ENCODE peak calls at places on chromosomes 11 and 22, in nine cellular contexts. G is psoas muscle, X is kidney, U is RCC 7860, B is activated T-cell treated with anti-CD3 and anti-CD28 coated beads for 1 hour, W is WERI-Rb-1, E is HFF-Myc, I is foreskin fibroblast, Z is stomach. K is an unnamed sample.

GRCh38 chr22:35170716-35171697 is 86.3 kb upstream of the HMGXB4 start:
- DNase-seq in G (no peak), I (no peak), W (peak), Z (no peak), B (no peak), X (no peak), U (no peak), E (no peak), K (no peak)

GRCh38 chr22:40720538-40721256 is 41.4 kb downstream of the MCHR1 start:
- DNase-seq in I (peak), W (peak), G (no peak), B (no peak), X (no peak), U (no peak), E (no peak), Z (no peak), K (no peak)

GRCh38 chr22:20524004-20524481 is 16.6 kb downstream of the MED15 start:
- DNase-seq in B (no peak), E (no peak), X (no peak), W (no peak), I (peak), U (peak), G (no peak), Z (no peak), K (no peak)

GRCh38 chr11:16278986-16279385 is 77.4 kb downstream of the SOX6 start:
- DNase-seq in G (no peak), Z (no peak), I (no peak), U (no peak), X (no peak), E (no peak), B (no peak), W (no peak), K (no peak)

GRCh38 chr11:122202161-122202950 is 86.3 kb upstream of the BLID start:
- DNase-seq in B (no peak), E (no peak), X (no peak), W (no peak), G (no peak), Z (no peak), I (peak), U (no peak), K (peak)

GRCh38 chr11:58024601-58025091 is 965 bp downstream of the OR9Q1 start:
- DNase-seq in I (peak), Z (peak), W (no peak), E (no peak), U (peak), G (peak), B (no peak), X (peak), K (peak)

GRCh38 chr22:22960307-22960706 is 72.7 kb downstream of the IGLL5 start:
- DNase-seq in B (no peak), X (no peak), G (no peak), U (no peak), E (no peak), W (no peak), Z (no peak), I (no peak), K (no peak)

GRCh38 chr11:113084297-113084696 is 123.1 kb downstream of the NCAM1 start:
- DNase-seq in G (no peak), Z (no peak), U (no peak), B (no peak), W (no peak), X (no peak), I (no peak), E (no peak), K (no peak)

GRCh38 chr11:126106929-126107328 is 44.3 kb upstream of the CDON start:
- DNase-seq in U (no peak), X (no peak), E (no peak), G (no peak), I (no peak), W (no peak), Z (no peak), B (no peak), K (no peak)

GRCh38 chr22:21080435-21081137 is 34.8 kb downstream of the LRRC74B start:
- DNase-seq in G (no peak), U (no peak), W (no peak), X (no peak), E (no peak), B (no peak), I (no peak), Z (no peak), K (no peak)

GRCh38 chr11:35932641-35933571 is 11.0 kb upstream of the LDLRAD3 start:
- DNase-seq in X (no peak), I (peak), U (no peak), B (no peak), Z (no peak), E (no peak), G (no peak), W (no peak), K (no peak)

GRCh38 chr11:13010737-13011342 is 1.7 kb downstream of the RASSF10 start:
- DNase-seq in W (no peak), E (no peak), B (no peak), Z (peak), I (peak), U (no peak), G (no peak), X (peak), K (peak)

GRCh38 chr11:109435121-109435742 is 13.2 kb downstream of the C11orf87 start:
- DNase-seq in G (no peak), I (no peak), E (no peak), W (no peak), U (no peak), Z (no peak), X (no peak), B (no peak), K (no peak)

GRCh38 chr11:77211594-77212251 is 83.7 kb downstream of the MYO7A start:
- DNase-seq in X (peak), Z (no peak), U (no peak), B (no peak), I (no peak), G (no peak), W (no peak), E (no peak), K (no peak)

GRCh38 chr11:104256525-104256924 is 92.6 kb upstream of the PDGFD start:
- DNase-seq in E (no peak), Z (no peak), U (no peak), G (no peak), W (no peak), I (peak), B (no peak), X (no peak), K (no peak)

GRCh38 chr11:108398439-108398838 is 68.9 kb downstream of the C11orf65 start:
- DNase-seq in B (no peak), Z (no peak), E (no peak), W (no peak), G (no peak), I (no peak), X (no peak), U (no peak), K (no peak)

GRCh38 chr11:66850235-66850587 is 6.7 kb upstream of the LRFN4 start:
- DNase-seq in W (no peak), B (no peak), E (no peak), X (no peak), U (no peak), I (no peak), G (no peak), Z (no peak), K (no peak)

GRCh38 chr11:116607027-116607426 is 165.8 kb downstream of the BUD13 start:
- DNase-seq in W (peak), G (no peak), E (no peak), Z (no peak), X (no peak), U (no peak), B (no peak), I (no peak), K (no peak)

GRCh38 chr11:129828301-129828836 is 12.7 kb downstream of the TMEM45B start:
- DNase-seq in U (peak), W (no peak), E (no peak), Z (peak), I (no peak), B (no peak), X (no peak), G (no peak), K (no peak)

GRCh38 chr11:57255618-57256017 is 18.6 kb upstream of the APLNR start:
- DNase-seq in W (no peak), B (no peak), X (no peak), G (no peak), Z (no peak), U (no peak), E (no peak), I (peak), K (no peak)

GRCh38 chr11:44079376-44079775 is 13.3 kb downstream of the ACCS start:
- DNase-seq in B (no peak), G (no peak), Z (no peak), I (no peak), U (no peak), E (no peak), X (no peak), W (no peak), K (no peak)

GRCh38 chr11:46450846-46451470 is 59.4 kb upstream of the CHRM4 start:
- DNase-seq in X (no peak), Z (no peak), W (no peak), E (no peak), I (no peak), B (no peak), U (no peak), G (no peak), K (no peak)

GRCh38 chr22:32606181-32606580 is 131.6 kb downstream of the FBXO7 start:
- DNase-seq in B (no peak), I (no peak), X (no peak), E (no peak), U (no peak), G (no peak), W (no peak), Z (no peak), K (no peak)

GRCh38 chr11:2816941-2817421 is 68.6 kb downstream of the CDKN1C start:
- DNase-seq in X (peak), U (no peak), I (peak), Z (no peak), G (peak), W (no peak), B (no peak), E (no peak), K (peak)

GRCh38 chr11:126385991-126386728 is 30.7 kb downstream of the ST3GAL4 start:
- DNase-seq in B (no peak), Z (no peak), U (no peak), G (no peak), E (no peak), X (no peak), I (no peak), W (no peak), K (no peak)

GRCh38 chr11:1297011-1297575 is 12.3 kb downstream of the TOLLIP start:
- DNase-seq in I (no peak), E (no peak), Z (peak), X (peak), G (no peak), B (no peak), W (no peak), U (no peak), K (no peak)

GRCh38 chr22:23812378-23812777 is 25.6 kb downstream of the SMARCB1 start:
- DNase-seq in X (no peak), W (no peak), G (no peak), I (no peak), B (no peak), Z (no peak), U (no peak), E (no peak), K (no peak)

GRCh38 chr22:23574371-23574811 is 5.7 kb downstream of the IGLL1 start:
- DNase-seq in Z (no peak), W (no peak), I (no peak), G (no peak), U (no peak), B (no peak), X (peak), E (no peak), K (no peak)

GRCh38 chr11:76551400-76551799 is 106.6 kb downstream of the EMSY start:
- DNase-seq in E (no peak), B (no peak), Z (no peak), I (no peak), G (no peak), X (no peak), U (no peak), W (no peak), K (no peak)